ENCODE peak calls at places on chromosomes 7 and 10, in eight cellular contexts. One of them, this sample, is unnamed.

GRCh38 chr10:12542271-12542670 is 192.9 kb downstream of the CAMK1D start:
- ATAC-seq in HCT116: no peak
- ATAC-seq in K562: no peak
- ATAC-seq in Panc1: no peak
- ATAC-seq in HepG2: no peak
- ATAC-seq in GM23338: no peak
- ATAC-seq in GM12878: no peak
- ATAC-seq in upper lobe of left lung: no peak
- ATAC-seq in this sample: no peak

GRCh38 chr10:74913321-74913980 is 87.1 kb downstream of the KAT6B start:
- ATAC-seq in HCT116: no peak
- ATAC-seq in K562: peak; percentile 35
- ATAC-seq in Panc1: no peak
- ATAC-seq in HepG2: no peak
- ATAC-seq in GM23338: peak; percentile 63
- ATAC-seq in GM12878: peak; percentile 89
- ATAC-seq in upper lobe of left lung: no peak
- ATAC-seq in this sample: no peak

GRCh38 chr7:105304040-105304895 is 84.5 kb downstream of the SRPK2 start:
- ATAC-seq in HCT116: peak; percentile 73
- ATAC-seq in K562: peak; percentile 42
- ATAC-seq in Panc1: peak; percentile 85
- ATAC-seq in HepG2: peak; percentile 94
- ATAC-seq in GM23338: no peak
- ATAC-seq in GM12878: peak; percentile 84
- ATAC-seq in upper lobe of left lung: no peak
- ATAC-seq in this sample: no peak

GRCh38 chr7:131895541-131896173 is 339.2 kb upstream of the PODXL start:
- ATAC-seq in HCT116: peak; percentile 69
- ATAC-seq in K562: no peak
- ATAC-seq in Panc1: peak; percentile 58
- ATAC-seq in HepG2: no peak
- ATAC-seq in GM23338: peak; percentile 58
- ATAC-seq in GM12878: no peak
- ATAC-seq in upper lobe of left lung: no peak
- ATAC-seq in this sample: no peak

GRCh38 chr10:3935933-3936359 is 150.9 kb upstream of the KLF6 start:
- ATAC-seq in HCT116: no peak
- ATAC-seq in K562: no peak
- ATAC-seq in Panc1: peak; percentile 38
- ATAC-seq in HepG2: no peak
- ATAC-seq in GM23338: no peak
- ATAC-seq in GM12878: no peak
- ATAC-seq in upper lobe of left lung: no peak
- ATAC-seq in this sample: peak; percentile 34

GRCh38 chr10:79129361-79129997 is 60.7 kb downstream of the ZMIZ1 start:
- ATAC-seq in HCT116: no peak
- ATAC-seq in K562: peak; percentile 32
- ATAC-seq in Panc1: no peak
- ATAC-seq in HepG2: peak; percentile 26
- ATAC-seq in GM23338: peak; percentile 76
- ATAC-seq in GM12878: no peak
- ATAC-seq in upper lobe of left lung: no peak
- ATAC-seq in this sample: peak; percentile 49

GRCh38 chr7:11203224-11203623 is 229.6 kb downstream of the PHF14 start:
- ATAC-seq in HCT116: no peak
- ATAC-seq in K562: no peak
- ATAC-seq in Panc1: no peak
- ATAC-seq in HepG2: no peak
- ATAC-seq in GM23338: no peak
- ATAC-seq in GM12878: no peak
- ATAC-seq in upper lobe of left lung: no peak
- ATAC-seq in this sample: no peak

GRCh38 chr7:94382746-94383145 is 11.9 kb upstream of the COL1A2 start:
- ATAC-seq in HCT116: no peak
- ATAC-seq in K562: no peak
- ATAC-seq in Panc1: peak; percentile 69
- ATAC-seq in HepG2: no peak
- ATAC-seq in GM23338: no peak
- ATAC-seq in GM12878: no peak
- ATAC-seq in upper lobe of left lung: no peak
- ATAC-seq in this sample: no peak

GRCh38 chr7:151662291-151662690 is 142.6 kb upstream of the RHEB start:
- ATAC-seq in HCT116: no peak
- ATAC-seq in K562: no peak
- ATAC-seq in Panc1: no peak
- ATAC-seq in HepG2: no peak
- ATAC-seq in GM23338: no peak
- ATAC-seq in GM12878: no peak
- ATAC-seq in upper lobe of left lung: no peak
- ATAC-seq in this sample: no peak

GRCh38 chr7:151666886-151667285 is 147.2 kb upstream of the RHEB start:
- ATAC-seq in HCT116: no peak
- ATAC-seq in K562: no peak
- ATAC-seq in Panc1: no peak
- ATAC-seq in HepG2: no peak
- ATAC-seq in GM23338: no peak
- ATAC-seq in GM12878: no peak
- ATAC-seq in upper lobe of left lung: no peak
- ATAC-seq in this sample: no peak

GRCh38 chr7:151665363-151665762 is 145.7 kb upstream of the RHEB start:
- ATAC-seq in HCT116: no peak
- ATAC-seq in K562: no peak
- ATAC-seq in Panc1: no peak
- ATAC-seq in HepG2: no peak
- ATAC-seq in GM23338: no peak
- ATAC-seq in GM12878: no peak
- ATAC-seq in upper lobe of left lung: no peak
- ATAC-seq in this sample: peak; percentile 82

GRCh38 chr7:151663382-151664100 is 143.8 kb upstream of the RHEB start:
- ATAC-seq in HCT116: no peak
- ATAC-seq in K562: no peak
- ATAC-seq in Panc1: no peak
- ATAC-seq in HepG2: no peak
- ATAC-seq in GM23338: no peak
- ATAC-seq in GM12878: no peak
- ATAC-seq in upper lobe of left lung: no peak
- ATAC-seq in this sample: no peak

DNA sequence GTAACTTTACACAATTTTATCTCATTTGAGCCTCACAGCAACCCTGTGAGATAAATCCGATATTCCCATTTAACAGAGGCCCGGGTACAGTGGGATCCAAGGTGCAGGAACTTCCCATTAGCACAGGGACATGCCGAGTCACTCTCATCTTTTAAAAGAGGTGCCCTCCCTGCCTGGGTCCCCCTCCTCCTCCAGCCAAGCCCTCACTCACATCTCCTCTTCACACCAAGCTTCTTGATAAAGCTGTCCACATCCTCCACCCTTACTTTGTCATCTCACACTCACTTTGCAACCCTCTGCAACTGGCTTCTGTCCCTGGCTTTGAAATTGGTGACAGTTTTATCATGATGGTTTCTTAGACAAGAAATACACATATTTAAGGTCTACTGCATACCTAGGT is 144.6 kb upstream of the RHEB start:
- ATAC-seq in HCT116: no peak
- ATAC-seq in K562: no peak
- ATAC-seq in Panc1: no peak
- ATAC-seq in HepG2: no peak
- ATAC-seq in GM23338: no peak
- ATAC-seq in GM12878: no peak
- ATAC-seq in upper lobe of left lung: no peak
- ATAC-seq in this sample: no peak
- TF ChIP-seq POLR2AphosphoS5 in HCT116: no peak
- TF ChIP-seq POLR2AphosphoS5 in K562: no peak
- TF ChIP-seq POLR2AphosphoS5 in Panc1: no peak
- TF ChIP-seq POLR2AphosphoS5 in HepG2: no peak
- TF ChIP-seq POLR2AphosphoS5 in GM23338: no peak
- TF ChIP-seq POLR2AphosphoS5 in GM12878: no peak
- TF ChIP-seq POLR2AphosphoS5 in upper lobe of left lung: no peak
- TF ChIP-seq POLR2AphosphoS5 in this sample: no peak

GRCh38 chr7:116354546-116355422 is 144.4 kb downstream of the TES start:
- ATAC-seq in HCT116: peak; percentile 75
- ATAC-seq in K562: peak; percentile 65
- ATAC-seq in Panc1: peak; percentile 92
- ATAC-seq in HepG2: no peak
- ATAC-seq in GM23338: peak; percentile 41
- ATAC-seq in GM12878: no peak
- ATAC-seq in upper lobe of left lung: peak; percentile 96
- ATAC-seq in this sample: peak; percentile 62

GRCh38 chr7:116354171-116354545 is 143.8 kb downstream of the TES start:
- ATAC-seq in HCT116: no peak
- ATAC-seq in K562: no peak
- ATAC-seq in Panc1: peak; percentile 15
- ATAC-seq in HepG2: no peak
- ATAC-seq in GM23338: no peak
- ATAC-seq in GM12878: no peak
- ATAC-seq in upper lobe of left lung: no peak
- ATAC-seq in this sample: peak; percentile 52

GRCh38 chr7:116356979-116357378 is 142.6 kb upstream of the CAV2 start:
- ATAC-seq in HCT116: peak; percentile 15
- ATAC-seq in K562: no peak
- ATAC-seq in Panc1: no peak
- ATAC-seq in HepG2: no peak
- ATAC-seq in GM23338: no peak
- ATAC-seq in GM12878: no peak
- ATAC-seq in upper lobe of left lung: no peak
- ATAC-seq in this sample: no peak

GRCh38 chr7:116356333-116356965 is 143.1 kb upstream of the CAV2 start:
- ATAC-seq in HCT116: peak; percentile 7
- ATAC-seq in K562: no peak
- ATAC-seq in Panc1: no peak
- ATAC-seq in HepG2: no peak
- ATAC-seq in GM23338: no peak
- ATAC-seq in GM12878: no peak
- ATAC-seq in upper lobe of left lung: no peak
- ATAC-seq in this sample: no peak

DNA sequence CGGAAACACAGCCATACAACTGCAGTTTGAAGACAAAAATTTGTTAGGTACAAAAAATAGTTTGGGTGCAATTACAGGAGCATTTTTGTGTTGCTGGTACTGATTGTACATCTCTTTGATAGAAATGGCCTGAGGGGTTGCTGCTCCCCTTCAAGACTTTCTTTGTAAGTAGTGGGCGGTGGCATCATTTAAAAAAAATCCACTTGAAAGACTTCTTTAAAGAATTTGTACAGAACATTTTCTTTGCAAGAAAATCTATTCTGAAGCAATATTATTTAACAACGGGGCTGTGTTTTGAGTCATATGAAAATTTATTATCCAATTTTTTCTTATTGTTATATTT is 144.1 kb upstream of the CAV2 start:
- ATAC-seq in HCT116: no peak
- ATAC-seq in K562: no peak
- ATAC-seq in Panc1: peak; percentile 13
- ATAC-seq in HepG2: no peak
- ATAC-seq in GM23338: no peak
- ATAC-seq in GM12878: no peak
- ATAC-seq in upper lobe of left lung: no peak
- ATAC-seq in this sample: no peak
- TF ChIP-seq POLR2AphosphoS5 in HCT116: no peak
- TF ChIP-seq POLR2AphosphoS5 in K562: no peak
- TF ChIP-seq POLR2AphosphoS5 in Panc1: no peak
- TF ChIP-seq POLR2AphosphoS5 in HepG2: no peak
- TF ChIP-seq POLR2AphosphoS5 in GM23338: no peak
- TF ChIP-seq POLR2AphosphoS5 in GM12878: no peak
- TF ChIP-seq POLR2AphosphoS5 in upper lobe of left lung: no peak
- TF ChIP-seq POLR2AphosphoS5 in this sample: no peak

GRCh38 chr10:6089334-6090219 is 743 bp downstream of the RBM17 start:
- ATAC-seq in HCT116: peak; percentile 2
- ATAC-seq in K562: peak; percentile 42
- ATAC-seq in Panc1: peak; percentile 43
- ATAC-seq in HepG2: peak; percentile 76
- ATAC-seq in GM23338: peak; percentile 46
- ATAC-seq in GM12878: peak; percentile 16
- ATAC-seq in upper lobe of left lung: peak; percentile 16
- ATAC-seq in this sample: no peak

GRCh38 chr10:6083523-6084475 is 5.0 kb upstream of the RBM17 start:
- ATAC-seq in HCT116: no peak
- ATAC-seq in K562: no peak
- ATAC-seq in Panc1: no peak
- ATAC-seq in HepG2: no peak
- ATAC-seq in GM23338: no peak
- ATAC-seq in GM12878: no peak
- ATAC-seq in upper lobe of left lung: no peak
- ATAC-seq in this sample: no peak

GRCh38 chr10:6088721-6089333 is at the start of gene RBM17:
- ATAC-seq in HCT116: peak; percentile 88
- ATAC-seq in K562: peak; percentile 93
- ATAC-seq in Panc1: peak; percentile 95
- ATAC-seq in HepG2: peak; percentile 90
- ATAC-seq in GM23338: peak; percentile 82
- ATAC-seq in GM12878: peak; percentile 88
- ATAC-seq in upper lobe of left lung: peak; percentile 97
- ATAC-seq in this sample: peak; percentile 96

GRCh38 chr10:6082496-6083395 is 6.1 kb upstream of the RBM17 start:
- ATAC-seq in HCT116: no peak
- ATAC-seq in K562: no peak
- ATAC-seq in Panc1: no peak
- ATAC-seq in HepG2: no peak
- ATAC-seq in GM23338: no peak
- ATAC-seq in GM12878: no peak
- ATAC-seq in upper lobe of left lung: no peak
- ATAC-seq in this sample: no peak

DNA sequence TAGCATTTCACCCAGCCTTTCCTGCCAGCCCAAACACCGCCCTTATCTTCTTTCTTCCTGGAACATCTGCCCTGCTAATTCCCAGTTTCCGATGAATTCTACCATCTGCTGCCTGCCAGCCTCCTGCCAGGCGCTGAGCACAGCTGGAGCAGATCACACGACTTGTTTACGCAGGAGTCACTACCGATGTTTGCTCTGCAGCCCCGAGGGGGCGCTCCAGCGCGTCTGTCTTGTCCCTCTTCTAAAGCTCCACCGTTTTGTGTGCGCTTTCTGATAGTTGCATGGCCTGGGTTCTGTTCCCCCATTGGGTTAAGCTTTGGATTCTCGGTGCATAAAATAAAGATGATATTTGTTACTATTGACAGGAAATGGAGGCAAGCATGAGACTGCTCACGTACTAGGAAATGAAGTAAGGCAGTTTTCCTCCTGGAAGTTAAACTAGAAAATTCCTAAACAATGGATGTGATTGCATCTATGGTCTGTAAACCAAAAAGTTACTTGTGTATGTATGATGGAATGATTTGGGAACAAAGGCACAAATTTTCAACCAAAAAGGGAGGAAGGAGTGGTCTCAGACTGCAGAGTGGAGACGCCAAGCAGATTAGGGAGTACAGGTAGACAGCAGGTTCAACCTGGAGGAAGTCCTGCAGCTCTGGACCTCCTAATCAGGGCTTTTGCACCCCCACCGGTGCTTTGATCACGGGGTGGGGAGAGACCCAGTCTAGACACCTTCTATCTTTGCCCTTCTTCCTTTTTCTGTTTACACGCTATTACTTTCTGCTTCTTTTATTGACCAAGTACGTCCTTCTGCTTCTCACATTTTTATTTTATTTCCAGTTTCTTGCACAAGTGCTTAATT is 2.2 kb upstream of the RBM17 start:
- ATAC-seq in HCT116: peak; percentile 71
- ATAC-seq in K562: peak; percentile 82
- ATAC-seq in Panc1: peak; percentile 82
- ATAC-seq in HepG2: peak; percentile 81
- ATAC-seq in GM23338: peak; percentile 76
- ATAC-seq in GM12878: peak; percentile 84
- ATAC-seq in upper lobe of left lung: peak; percentile 87
- ATAC-seq in this sample: peak; percentile 77
- TF ChIP-seq POLR2AphosphoS5 in HCT116: no peak
- TF ChIP-seq POLR2AphosphoS5 in K562: no peak
- TF ChIP-seq POLR2AphosphoS5 in Panc1: no peak
- TF ChIP-seq POLR2AphosphoS5 in HepG2: no peak
- TF ChIP-seq POLR2AphosphoS5 in GM23338: no peak
- TF ChIP-seq POLR2AphosphoS5 in GM12878: no peak
- TF ChIP-seq POLR2AphosphoS5 in upper lobe of left lung: peak; percentile 88
- TF ChIP-seq POLR2AphosphoS5 in this sample: peak; percentile 67

GRCh38 chr10:53579773-53580172 is 807.2 kb upstream of the MBL2 start:
- ATAC-seq in HCT116: no peak
- ATAC-seq in K562: no peak
- ATAC-seq in Panc1: no peak
- ATAC-seq in HepG2: no peak
- ATAC-seq in GM23338: no peak
- ATAC-seq in GM12878: no peak
- ATAC-seq in upper lobe of left lung: no peak
- ATAC-seq in this sample: no peak
- TF ChIP-seq POLR2AphosphoS5 in HCT116: no peak
- TF ChIP-seq POLR2AphosphoS5 in K562: no peak
- TF ChIP-seq POLR2AphosphoS5 in Panc1: no peak
- TF ChIP-seq POLR2AphosphoS5 in HepG2: no peak
- TF ChIP-seq POLR2AphosphoS5 in GM23338: no peak
- TF ChIP-seq POLR2AphosphoS5 in GM12878: no peak
- TF ChIP-seq POLR2AphosphoS5 in upper lobe of left lung: no peak
- TF ChIP-seq POLR2AphosphoS5 in this sample: no peak

This sample was measured in gastroesophageal sphincter.